ENCODE peak calls at places on chromosomes 7 and 10, in eight cellular contexts. W is right atrium auricular region, U is tibial nerve, P is heart left ventricle, F is omental fat pad, J is memory B cell, H is RCC 7860, D is uterus. R is an unnamed sample.

GRCh38 chr7:134890246-134891240 is 95.8 kb upstream of the AGBL3 start:
- DNase-seq in H (peak; percentile 61), F (no peak), W (no peak), D (peak; percentile 51), U (peak; percentile 33), J (no peak), P (peak; percentile 37), R (no peak)

GRCh38 chr7:1291040-1291689 is 58.5 kb downstream of the UNCX start:
- DNase-seq in P (no peak), F (no peak), W (no peak), U (no peak), J (no peak), D (no peak), H (no peak), R (no peak)

GRCh38 chr7:85924062-85924461 is 719.6 kb upstream of the GRM3 start:
- DNase-seq in F (no peak), P (no peak), D (no peak), U (no peak), H (no peak), W (no peak), J (no peak), R (no peak)

GRCh38 chr10:113474756-113475155 is 78.1 kb upstream of the HABP2 start:
- DNase-seq in F (no peak), J (no peak), D (no peak), H (no peak), P (no peak), W (no peak), U (no peak), R (no peak)

GRCh38 chr10:21519981-21520436 is 5.5 kb downstream of the SKIDA1 start:
- DNase-seq in P (no peak), W (no peak), H (peak; percentile 39), D (no peak), U (no peak), J (no peak), F (no peak), R (no peak)

GRCh38 chr10:24206926-24207701 is 1.8 kb upstream of the KIAA1217 start:
- DNase-seq in W (no peak), D (no peak), H (no peak), J (no peak), U (no peak), P (no peak), F (no peak), R (no peak)

GRCh38 chr10:86234102-86234501 is 132.5 kb downstream of the GRID1 start:
- DNase-seq in W (no peak), F (no peak), U (no peak), P (no peak), D (no peak), J (no peak), H (no peak), R (no peak)

GRCh38 chr10:72048450-72049124 is 39.8 kb downstream of the SPOCK2 start:
- DNase-seq in H (peak; percentile 83), P (peak; percentile 90), U (peak; percentile 87), J (peak; percentile 90), D (peak; percentile 95), W (peak; percentile 95), F (peak; percentile 96), R (peak; percentile 93)

GRCh38 chr7:27187158-27187701 is 2.2 kb upstream of the HOXA11 start:
- DNase-seq in U (no peak), P (no peak), D (no peak), W (no peak), H (no peak), J (no peak), F (no peak), R (no peak)

GRCh38 chr7:38506004-38506403 is 125.2 kb downstream of the AMPH start:
- DNase-seq in W (no peak), F (no peak), P (no peak), J (no peak), U (no peak), H (no peak), D (no peak), R (no peak)

GRCh38 chr10:6195376-6195775 is 7.4 kb upstream of the PFKFB3 start:
- DNase-seq in F (no peak), D (no peak), P (no peak), U (no peak), H (peak; percentile 24), J (no peak), W (no peak), R (no peak)

GRCh38 chr10:88437411-88437810 is 145.7 kb downstream of the RNLS start:
- DNase-seq in F (no peak), H (no peak), J (no peak), W (no peak), U (no peak), D (no peak), P (no peak), R (no peak)

GRCh38 chr10:17229016-17229716 is 1.1 kb downstream of the VIM start:
- DNase-seq in W (peak; percentile 95), J (peak; percentile 66), P (peak; percentile 92), F (peak; percentile 67), D (peak; percentile 93), U (peak; percentile 91), H (peak; percentile 88), R (peak; percentile 82)

GRCh38 chr10:129102906-129103693 is 363.9 kb upstream of the MGMT start:
- DNase-seq in F (no peak), H (no peak), D (no peak), W (peak; percentile 54), J (no peak), U (no peak), P (no peak), R (no peak)

GRCh38 chr7:133822001-133822641 is 305.0 kb upstream of the LRGUK start:
- DNase-seq in D (no peak), F (no peak), J (no peak), W (no peak), U (no peak), P (no peak), H (no peak), R (no peak)

GRCh38 chr7:21336743-21337142 is 91.1 kb upstream of the SP4 start:
- DNase-seq in P (no peak), D (no peak), H (no peak), J (no peak), F (no peak), U (no peak), W (no peak), R (no peak)

GRCh38 chr7:20116869-20117268 is 100.3 kb downstream of the MACC1 start:
- DNase-seq in W (no peak), P (no peak), H (no peak), U (no peak), D (no peak), J (no peak), F (no peak), R (no peak)

GRCh38 chr7:109864263-109864662 is 1226.7 kb upstream of the LRRN3 start:
- DNase-seq in F (no peak), P (no peak), U (no peak), J (no peak), D (no peak), W (no peak), H (no peak), R (no peak)

GRCh38 chr7:111290982-111291381 is 200.1 kb downstream of the LRRN3 start:
- DNase-seq in H (no peak), D (no peak), W (no peak), J (no peak), U (no peak), F (no peak), P (no peak), R (no peak)

GRCh38 chr10:66836057-66836456 is 89.8 kb upstream of the LRRTM3 start:
- DNase-seq in U (no peak), J (no peak), H (peak; percentile 96), D (no peak), F (no peak), P (no peak), W (no peak), R (peak; percentile 39)

GRCh38 chr10:123044391-123044790 is 35.6 kb downstream of the ACADSB start:
- DNase-seq in D (no peak), J (no peak), F (no peak), P (no peak), U (no peak), W (no peak), H (no peak), R (no peak)

GRCh38 chr10:81909453-81909852 is 34.5 kb downstream of the NRG3 start:
- DNase-seq in P (no peak), W (no peak), J (no peak), F (no peak), H (no peak), U (no peak), D (no peak), R (no peak)

GRCh38 chr7:93156884-93157283 is 8.7 kb upstream of the SAMD9L start:
- DNase-seq in P (no peak), W (no peak), U (no peak), D (no peak), H (peak; percentile 70), F (no peak), J (no peak), R (no peak)

GRCh38 chr10:114821915-114822770 is 563 bp downstream of the FHIP2A start:
- DNase-seq in U (no peak), H (peak; percentile 21), J (no peak), D (peak; percentile 36), F (no peak), P (peak; percentile 18), W (no peak), R (no peak)

GRCh38 chr10:29837586-29837985 is 202.8 kb upstream of the SVIL start:
- DNase-seq in H (no peak), U (no peak), F (no peak), D (no peak), W (no peak), P (no peak), J (no peak), R (no peak)

GRCh38 chr10:36344240-36344639 is 702.1 kb upstream of the FZD8 start:
- DNase-seq in D (no peak), U (no peak), P (no peak), F (no peak), J (no peak), W (no peak), H (no peak), R (no peak)

GRCh38 chr10:124351481-124352220 is 67.1 kb downstream of the OAT start:
- DNase-seq in J (no peak), D (no peak), F (no peak), H (no peak), U (no peak), W (no peak), P (no peak), R (no peak)

GRCh38 chr7:155786491-155786890 is 25.8 kb downstream of the SHH start:
- DNase-seq in F (no peak), H (no peak), U (no peak), J (no peak), P (no peak), D (no peak), W (no peak), R (no peak)

GRCh38 chr10:42578019-42578418 is 60.4 kb downstream of the ZNF33B start:
- DNase-seq in F (no peak), J (no peak), U (no peak), W (no peak), H (no peak), D (no peak), P (no peak), R (no peak)

GRCh38 chr7:135801045-135801693 is 52.6 kb upstream of the FAM180A start:
- DNase-seq in U (no peak), W (peak; percentile 18), D (no peak), P (peak; percentile 38), F (no peak), J (peak; percentile 41), H (peak; percentile 61), R (peak; percentile 59)

GRCh38 chr10:96252730-96253129 is 18.6 kb downstream of the BLNK start:
- DNase-seq in W (no peak), F (no peak), H (no peak), U (no peak), D (no peak), J (no peak), P (no peak), R (no peak)

GRCh38 chr10:80542053-80542452 is 4.4 kb downstream of the SH2D4B start:
- DNase-seq in P (no peak), J (no peak), F (no peak), D (no peak), H (peak; percentile 42), W (peak; percentile 49), U (no peak), R (no peak)

GRCh38 chr7:130024390-130024789 is 26.8 kb downstream of the ZC3HC1 start:
- DNase-seq in J (no peak), U (no peak), D (no peak), F (no peak), W (no peak), H (no peak), P (no peak), R (no peak)

GRCh38 chr10:84211566-84211965 is 13.8 kb downstream of the LRIT2 start:
- DNase-seq in J (no peak), W (no peak), F (no peak), H (no peak), D (no peak), P (no peak), U (no peak), R (no peak)

R was measured in HTR-8/SVneo.